ENCODE peak calls at places on chromosomes 11 and 22, in seven cellular contexts. One of them, this sample, is unnamed.

GRCh38 chr22:28397324-28397723 is 282.3 kb downstream of the TTC28 start:
- DNase-seq in HCT116: no peak
- DNase-seq in left ventricle myocardium inferior: no peak
- DNase-seq in brain microvascular endothelial cell: no peak
- DNase-seq in tibial nerve: no peak
- DNase-seq in endodermal cell: no peak
- DNase-seq in fibroblast of mammary gland: no peak
- DNase-seq in this sample: no peak

GRCh38 chr22:48424661-48425060 is 1403.0 kb downstream of the BRD1 start:
- DNase-seq in endodermal cell: no peak
- DNase-seq in brain microvascular endothelial cell: no peak
- DNase-seq in left ventricle myocardium inferior: no peak
- DNase-seq in HCT116: no peak
- DNase-seq in tibial nerve: no peak
- DNase-seq in fibroblast of mammary gland: no peak
- DNase-seq in this sample: no peak

GRCh38 chr11:118139578-118139977 is 13.0 kb downstream of the SCN4B start:
- DNase-seq in endodermal cell: no peak
- DNase-seq in left ventricle myocardium inferior: no peak
- DNase-seq in tibial nerve: no peak
- DNase-seq in fibroblast of mammary gland: peak; percentile 7
- DNase-seq in brain microvascular endothelial cell: no peak
- DNase-seq in HCT116: no peak
- DNase-seq in this sample: no peak

GRCh38 chr11:90525962-90526361 is 303.1 kb upstream of the CHORDC1 start:
- DNase-seq in HCT116: no peak
- DNase-seq in endodermal cell: no peak
- DNase-seq in tibial nerve: no peak
- DNase-seq in fibroblast of mammary gland: no peak
- DNase-seq in brain microvascular endothelial cell: no peak
- DNase-seq in left ventricle myocardium inferior: no peak
- DNase-seq in this sample: no peak

GRCh38 chr11:43894546-43894945 is 13.9 kb downstream of the ALKBH3 start:
- DNase-seq in fibroblast of mammary gland: no peak
- DNase-seq in brain microvascular endothelial cell: no peak
- DNase-seq in left ventricle myocardium inferior: no peak
- DNase-seq in HCT116: no peak
- DNase-seq in tibial nerve: no peak
- DNase-seq in endodermal cell: no peak
- DNase-seq in this sample: no peak

GRCh38 chr11:57567210-57567511 is 311 bp downstream of the UBE2L6 start:
- DNase-seq in endodermal cell: no peak
- DNase-seq in tibial nerve: peak; percentile 9
- DNase-seq in brain microvascular endothelial cell: peak; percentile 7
- DNase-seq in fibroblast of mammary gland: no peak
- DNase-seq in left ventricle myocardium inferior: no peak
- DNase-seq in HCT116: no peak
- DNase-seq in this sample: no peak

GRCh38 chr11:111046291-111046690 is 199.2 kb upstream of the POU2AF2 start:
- DNase-seq in tibial nerve: no peak
- DNase-seq in HCT116: no peak
- DNase-seq in left ventricle myocardium inferior: no peak
- DNase-seq in endodermal cell: no peak
- DNase-seq in fibroblast of mammary gland: peak; percentile 21
- DNase-seq in brain microvascular endothelial cell: peak; percentile 29
- DNase-seq in this sample: no peak

GRCh38 chr11:72041364-72042058 is 38.8 kb downstream of the NUMA1 start:
- DNase-seq in HCT116: peak; percentile 40
- DNase-seq in endodermal cell: peak; percentile 81
- DNase-seq in fibroblast of mammary gland: peak; percentile 58
- DNase-seq in left ventricle myocardium inferior: peak; percentile 81
- DNase-seq in tibial nerve: peak; percentile 64
- DNase-seq in brain microvascular endothelial cell: peak; percentile 60
- DNase-seq in this sample: no peak

GRCh38 chr11:1516273-1517067 is 29.9 kb upstream of the MOB2 start:
- DNase-seq in HCT116: no peak
- DNase-seq in brain microvascular endothelial cell: peak; percentile 33
- DNase-seq in endodermal cell: no peak
- DNase-seq in left ventricle myocardium inferior: peak; percentile 8
- DNase-seq in tibial nerve: no peak
- DNase-seq in fibroblast of mammary gland: no peak
- DNase-seq in this sample: peak; percentile 40

GRCh38 chr11:8533332-8533731 is 60.7 kb downstream of the STK33 start:
- DNase-seq in HCT116: no peak
- DNase-seq in left ventricle myocardium inferior: no peak
- DNase-seq in brain microvascular endothelial cell: no peak
- DNase-seq in endodermal cell: no peak
- DNase-seq in fibroblast of mammary gland: no peak
- DNase-seq in tibial nerve: no peak
- DNase-seq in this sample: no peak

GRCh38 chr11:64561984-64562722 is 28.9 kb upstream of the SLC22A12 start:
- DNase-seq in tibial nerve: no peak
- DNase-seq in left ventricle myocardium inferior: no peak
- DNase-seq in brain microvascular endothelial cell: no peak
- DNase-seq in endodermal cell: no peak
- DNase-seq in fibroblast of mammary gland: no peak
- DNase-seq in HCT116: no peak
- DNase-seq in this sample: no peak

GRCh38 chr11:17518366-17518765 is 25.9 kb downstream of the USH1C start:
- DNase-seq in brain microvascular endothelial cell: no peak
- DNase-seq in HCT116: no peak
- DNase-seq in tibial nerve: no peak
- DNase-seq in endodermal cell: no peak
- DNase-seq in fibroblast of mammary gland: no peak
- DNase-seq in left ventricle myocardium inferior: no peak
- DNase-seq in this sample: no peak

GRCh38 chr22:33535937-33536875 is 384.1 kb downstream of the LARGE1 start:
- DNase-seq in endodermal cell: no peak
- DNase-seq in fibroblast of mammary gland: no peak
- DNase-seq in left ventricle myocardium inferior: no peak
- DNase-seq in tibial nerve: no peak
- DNase-seq in brain microvascular endothelial cell: no peak
- DNase-seq in HCT116: no peak
- DNase-seq in this sample: no peak

GRCh38 chr11:110219011-110219785 is 77.2 kb downstream of the RDX start:
- DNase-seq in tibial nerve: no peak
- DNase-seq in left ventricle myocardium inferior: no peak
- DNase-seq in HCT116: no peak
- DNase-seq in brain microvascular endothelial cell: no peak
- DNase-seq in endodermal cell: no peak
- DNase-seq in fibroblast of mammary gland: peak; percentile 59
- DNase-seq in this sample: no peak

GRCh38 chr11:70000228-70000627 is 77.9 kb upstream of the ANO1 start:
- DNase-seq in left ventricle myocardium inferior: no peak
- DNase-seq in endodermal cell: no peak
- DNase-seq in tibial nerve: no peak
- DNase-seq in brain microvascular endothelial cell: no peak
- DNase-seq in fibroblast of mammary gland: no peak
- DNase-seq in HCT116: no peak
- DNase-seq in this sample: no peak

GRCh38 chr22:40958329-40958728 is 7.2 kb downstream of the RBX1 start:
- DNase-seq in tibial nerve: no peak
- DNase-seq in brain microvascular endothelial cell: no peak
- DNase-seq in left ventricle myocardium inferior: no peak
- DNase-seq in fibroblast of mammary gland: no peak
- DNase-seq in endodermal cell: no peak
- DNase-seq in HCT116: no peak
- DNase-seq in this sample: no peak

GRCh38 chr11:942853-943252 is 17.2 kb downstream of the AP2A2 start:
- DNase-seq in HCT116: no peak
- DNase-seq in fibroblast of mammary gland: peak; percentile 78
- DNase-seq in left ventricle myocardium inferior: no peak
- DNase-seq in tibial nerve: no peak
- DNase-seq in endodermal cell: no peak
- DNase-seq in brain microvascular endothelial cell: peak; percentile 24
- DNase-seq in this sample: no peak

DNA sequence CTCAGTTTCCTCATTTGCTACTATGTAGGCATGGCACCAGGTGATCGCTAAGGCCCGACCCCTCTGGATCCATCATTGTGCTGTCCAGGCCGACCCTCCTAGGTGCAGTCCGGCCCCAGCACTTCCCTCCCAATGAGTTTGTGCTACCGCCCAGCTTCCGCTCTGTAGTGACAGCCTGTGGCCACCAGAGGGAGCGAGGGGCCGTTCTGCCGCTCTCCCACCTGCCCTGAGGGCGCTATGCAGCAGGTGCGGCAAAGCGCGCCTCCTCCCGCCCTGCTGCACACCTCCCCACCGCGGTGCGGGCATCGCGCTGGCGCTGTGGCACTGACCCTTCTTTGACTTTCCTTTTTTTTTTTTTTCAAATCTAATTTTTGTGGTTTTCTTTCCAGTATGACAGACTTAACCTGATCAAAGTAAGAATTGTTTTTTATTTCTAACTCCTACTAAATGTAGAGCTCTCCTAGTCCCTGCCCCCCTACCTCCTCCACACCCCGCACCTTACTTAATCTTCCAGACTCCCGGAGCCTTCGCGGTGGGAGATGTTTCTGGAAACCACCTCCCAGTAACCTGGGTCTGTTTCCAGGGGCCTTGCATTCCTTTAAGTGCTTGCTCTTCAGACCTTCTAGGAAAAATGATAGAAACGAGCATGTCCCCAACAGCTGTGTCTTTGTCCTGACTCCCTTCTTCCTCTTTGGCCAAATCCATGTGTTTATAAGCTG is 73.7 kb downstream of the SCN3B start:
- DNase-seq in tibial nerve: no peak
- DNase-seq in brain microvascular endothelial cell: peak; percentile 31
- DNase-seq in HCT116: peak; percentile 41
- DNase-seq in endodermal cell: peak; percentile 94
- DNase-seq in left ventricle myocardium inferior: peak; percentile 44
- DNase-seq in fibroblast of mammary gland: peak; percentile 22
- DNase-seq in this sample: no peak
- TF ChIP-seq CTCF in tibial nerve: peak; percentile 76
- TF ChIP-seq CTCF in brain microvascular endothelial cell: peak; percentile 96
- TF ChIP-seq CTCF in HCT116: peak; percentile 97
- TF ChIP-seq CTCF in endodermal cell: peak; percentile 95
- TF ChIP-seq CTCF in left ventricle myocardium inferior: peak; percentile 92
- TF ChIP-seq CTCF in fibroblast of mammary gland: peak; percentile 75
- TF ChIP-seq CTCF in this sample: peak; percentile 98

GRCh38 chr11:32435152-32435480 is 223 bp downstream of the WT1 start:
- DNase-seq in endodermal cell: peak; percentile 74
- DNase-seq in HCT116: no peak
- DNase-seq in brain microvascular endothelial cell: no peak
- DNase-seq in tibial nerve: no peak
- DNase-seq in fibroblast of mammary gland: no peak
- DNase-seq in left ventricle myocardium inferior: no peak
- DNase-seq in this sample: no peak

GRCh38 chr11:32434387-32435151 is 770 bp downstream of the WT1 start:
- DNase-seq in tibial nerve: no peak
- DNase-seq in fibroblast of mammary gland: no peak
- DNase-seq in endodermal cell: peak; percentile 85
- DNase-seq in HCT116: no peak
- DNase-seq in brain microvascular endothelial cell: no peak
- DNase-seq in left ventricle myocardium inferior: no peak
- DNase-seq in this sample: no peak

GRCh38 chr11:32432565-32433248 is 2.6 kb downstream of the WT1 start:
- DNase-seq in tibial nerve: no peak
- DNase-seq in brain microvascular endothelial cell: no peak
- DNase-seq in left ventricle myocardium inferior: no peak
- DNase-seq in endodermal cell: peak; percentile 48
- DNase-seq in fibroblast of mammary gland: no peak
- DNase-seq in HCT116: no peak
- DNase-seq in this sample: no peak

GRCh38 chr11:32433249-32434115 is 1.9 kb downstream of the WT1 start:
- DNase-seq in tibial nerve: no peak
- DNase-seq in brain microvascular endothelial cell: no peak
- DNase-seq in fibroblast of mammary gland: no peak
- DNase-seq in left ventricle myocardium inferior: no peak
- DNase-seq in HCT116: no peak
- DNase-seq in endodermal cell: peak; percentile 58
- DNase-seq in this sample: no peak

DNA sequence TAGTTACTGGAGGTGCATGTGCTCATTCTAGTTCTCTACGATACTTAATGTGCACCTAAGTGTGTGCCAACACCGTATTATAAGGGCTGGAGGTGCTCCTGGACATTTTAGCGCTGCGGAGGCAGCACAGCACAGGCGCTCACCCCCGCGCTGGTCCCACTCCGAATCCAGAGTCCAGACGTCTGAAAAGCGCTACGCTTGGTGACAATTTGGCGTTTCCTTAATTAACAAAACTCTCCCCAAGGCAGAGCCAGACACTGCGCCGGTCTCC is 1.3 kb downstream of the WT1 start:
- DNase-seq in left ventricle myocardium inferior: no peak
- DNase-seq in HCT116: no peak
- DNase-seq in endodermal cell: no peak
- DNase-seq in tibial nerve: no peak
- DNase-seq in brain microvascular endothelial cell: no peak
- DNase-seq in fibroblast of mammary gland: no peak
- DNase-seq in this sample: no peak
- H3K4me3 ChIP-seq in left ventricle myocardium inferior: peak overlapping the region; percentile 72
- H3K4me3 ChIP-seq in HCT116: no peak overlapping the region
- H3K4me3 ChIP-seq in endodermal cell: no peak overlapping the region
- H3K4me3 ChIP-seq in tibial nerve: no peak overlapping the region
- H3K4me3 ChIP-seq in brain microvascular endothelial cell: no peak overlapping the region
- H3K4me3 ChIP-seq in fibroblast of mammary gland: no peak overlapping the region
- H3K4me3 ChIP-seq in this sample: no peak overlapping the region

GRCh38 chr11:114059984-114060401 is 482 bp downstream of the ZBTB16 start:
- DNase-seq in tibial nerve: no peak
- DNase-seq in brain microvascular endothelial cell: no peak
- DNase-seq in fibroblast of mammary gland: peak; percentile 50
- DNase-seq in HCT116: no peak
- DNase-seq in endodermal cell: peak; percentile 69
- DNase-seq in left ventricle myocardium inferior: peak; percentile 45
- DNase-seq in this sample: no peak
- TF ChIP-seq CTCF in tibial nerve: no peak
- TF ChIP-seq CTCF in brain microvascular endothelial cell: peak; percentile 23
- TF ChIP-seq CTCF in fibroblast of mammary gland: no peak
- TF ChIP-seq CTCF in HCT116: no peak
- TF ChIP-seq CTCF in endodermal cell: no peak
- TF ChIP-seq CTCF in left ventricle myocardium inferior: peak; percentile 30
- TF ChIP-seq CTCF in this sample: no peak

DNA sequence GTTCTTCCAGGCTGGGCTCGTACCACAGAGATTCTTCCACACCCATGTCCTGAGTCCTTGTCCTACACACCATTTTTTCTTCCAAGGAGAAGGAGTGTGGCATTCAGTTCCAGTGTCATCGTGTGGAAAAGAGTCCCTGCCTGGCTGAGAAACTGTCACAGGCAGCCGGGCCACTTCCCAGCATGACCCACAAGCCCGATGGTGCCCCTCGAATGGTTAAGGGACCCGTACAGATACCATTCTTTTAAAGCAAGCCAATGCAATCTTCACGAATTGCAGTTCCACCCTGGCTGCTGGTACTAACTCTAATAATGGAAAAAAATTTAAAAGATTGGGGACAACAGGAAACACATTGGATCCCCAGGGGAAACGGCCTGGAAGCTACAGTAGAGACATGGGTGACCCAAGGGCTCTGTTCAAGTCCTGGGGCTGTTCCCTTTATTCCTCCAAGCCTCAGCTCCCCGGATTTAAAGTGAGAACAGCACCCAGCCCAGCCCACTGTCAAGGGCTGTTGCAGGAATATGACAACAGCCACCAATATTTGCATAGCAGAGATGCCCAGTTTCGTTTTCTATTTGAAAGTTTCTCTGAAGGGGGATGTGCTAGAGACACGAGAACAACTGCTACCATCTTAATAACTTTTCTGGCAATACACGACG is 80.9 kb upstream of the WNT7B start:
- DNase-seq in brain microvascular endothelial cell: no peak
- DNase-seq in tibial nerve: peak; percentile 78
- DNase-seq in fibroblast of mammary gland: peak; percentile 83
- DNase-seq in HCT116: no peak
- DNase-seq in endodermal cell: peak; percentile 21
- DNase-seq in left ventricle myocardium inferior: peak; percentile 44
- DNase-seq in this sample: no peak
- H3K4me3 ChIP-seq in brain microvascular endothelial cell: no peak overlapping the region
- H3K4me3 ChIP-seq in tibial nerve: peak overlapping the region; percentile 14
- H3K4me3 ChIP-seq in fibroblast of mammary gland: peak overlapping the region; percentile 59
- H3K4me3 ChIP-seq in HCT116: no peak overlapping the region
- H3K4me3 ChIP-seq in endodermal cell: no peak overlapping the region
- H3K4me3 ChIP-seq in left ventricle myocardium inferior: peak overlapping the region; percentile 84
- H3K4me3 ChIP-seq in this sample: peak overlapping the region; percentile 36